ENCODE peak calls at places on chromosomes 13 and 19, in six cellular contexts. C is stimulated activated CD8-positive, alpha-beta memory T cell treated with anti-CD3 and anti-CD28 coated beads, Interleukin-2, amount 100 ng/mL, for 48 hours; H is HFFc6; P is SK-N-SH; F is CD4-positive, CD25-positive, alpha-beta regulatory T cell; Y is stimulated activated CD4-positive, alpha-beta T cell treated with anti-CD3 and anti-CD28 coated beads, Interleukin-1b, Interleukin-23, amount 100 ng/mL, for 48 hours. U is an unnamed sample.

GRCh38 chr19:2039959-2040646 is 10.9 kb downstream of the MKNK2 start:
- DNase-seq in Y (no peak), C (no peak), H (no peak), P (no peak), F (no peak), U (no peak)

GRCh38 chr13:24042710-24043440 is 117.6 kb upstream of the SPATA13 start:
- DNase-seq in C (no peak), Y (no peak), H (no peak), F (no peak), P (no peak), U (no peak)

GRCh38 chr19:13277104-13277809 is 127.0 kb downstream of the IER2 start:
- DNase-seq in H (peak), C (peak), Y (peak), P (peak), F (peak), U (no peak)

GRCh38 chr19:33390120-33390907 is 16.8 kb downstream of the CEBPG start:
- DNase-seq in C (no peak), F (no peak), Y (no peak), H (no peak), P (peak), U (peak)

GRCh38 chr19:53908933-53909415 is at the start of gene CACNG7:
- DNase-seq in P (peak), C (no peak), H (no peak), F (no peak), Y (no peak), U (peak)

GRCh38 chr19:9721861-9722260 is 46.7 kb downstream of the ZNF846 start:
- DNase-seq in C (no peak), F (no peak), H (no peak), Y (no peak), P (peak), U (no peak)

GRCh38 chr13:107339209-107339608 is 771.3 kb upstream of the ARGLU1 start:
- DNase-seq in Y (no peak), C (no peak), H (no peak), F (no peak), P (no peak), U (no peak)

GRCh38 chr19:36060430-36060829 is 5.7 kb downstream of the WDR62 start:
- DNase-seq in C (peak), Y (peak), F (peak), H (peak), P (peak), U (peak)

GRCh38 chr19:56309511-56310185 is 5.0 kb downstream of the ZSCAN5A start:
- DNase-seq in P (peak), C (peak), H (peak), Y (peak), F (peak), U (no peak)

GRCh38 chr13:35356572-35356971 is 119.9 kb downstream of the MAB21L1 start:
- DNase-seq in F (peak), Y (no peak), C (no peak), H (no peak), P (no peak), U (no peak)

GRCh38 chr19:7515471-7516226 is at the start of gene ZNF358:
- DNase-seq in C (peak), P (peak), H (no peak), Y (peak), F (peak), U (peak)

GRCh38 chr19:33759356-33759755 is 37.3 kb upstream of the KCTD15 start:
- DNase-seq in Y (no peak), F (no peak), C (no peak), H (no peak), P (no peak), U (no peak)

GRCh38 chr19:2294377-2295335 is 12.7 kb upstream of the PEAK3 start:
- DNase-seq in C (no peak), H (peak), P (peak), F (no peak), Y (no peak), U (no peak)

GRCh38 chr19:49149652-49150105 is 5.5 kb downstream of the HRC start:
- DNase-seq in H (peak), C (no peak), Y (no peak), P (peak), F (no peak), U (no peak)

GRCh38 chr19:38734176-38734425 is 10.2 kb downstream of the CAPN12 start:
- DNase-seq in P (no peak), C (no peak), H (no peak), Y (no peak), F (no peak), U (no peak)

U was measured in substantia nigra.